ENCODE peak calls at places on chromosomes 13 and 19, in nine cellular contexts. S is ovary, F is breast epithelium, H is vagina, O is endothelial cell of umbilical vein, C is endodermal cell, L is left lung, G is suprapubic skin, Z is WERI-Rb-1. M is an unnamed sample.

GRCh38 chr13:52827839-52828238 is 20.6 kb downstream of the PCDH8 start:
- DNase-seq in S (no peak), F (no peak), H (no peak), O (no peak), C (peak), L (no peak), G (no peak), Z (no peak), M (no peak)

GRCh38 chr19:44597131-44597491 is 16.3 kb upstream of the IGSF23 start:
- DNase-seq in S (no peak), F (no peak), H (no peak), O (no peak), C (no peak), L (no peak), G (no peak), Z (no peak), M (no peak)

GRCh38 chr13:101623469-101624209 is 171.2 kb downstream of the ITGBL1 start:
- DNase-seq in S (no peak), F (no peak), H (no peak), O (peak), C (no peak), L (no peak), G (no peak), Z (no peak), M (no peak)

GRCh38 chr13:34070006-34070405 is 252.1 kb downstream of the RFC3 start:
- DNase-seq in S (no peak), F (no peak), H (no peak), O (peak), C (no peak), L (no peak), G (no peak), Z (no peak), M (no peak)

GRCh38 chr13:24328145-24328544 is 18.8 kb downstream of the C1QTNF9 start:
- DNase-seq in S (no peak), F (no peak), H (peak), O (no peak), C (no peak), L (no peak), G (no peak), Z (no peak), M (no peak)

GRCh38 chr13:84917252-84917878 is 881.9 kb downstream of the SLITRK6 start:
- DNase-seq in S (no peak), F (no peak), H (no peak), O (peak), C (no peak), L (no peak), G (no peak), Z (no peak), M (no peak)

GRCh38 chr13:47188802-47189201 is 291.9 kb upstream of the HTR2A start:
- DNase-seq in S (no peak), F (no peak), H (no peak), O (no peak), C (no peak), L (no peak), G (no peak), Z (no peak), M (no peak)

GRCh38 chr19:3615524-3616135 is 9.0 kb upstream of the TBXA2R start:
- DNase-seq in S (no peak), F (no peak), H (no peak), O (no peak), C (no peak), L (peak), G (no peak), Z (no peak), M (no peak)

GRCh38 chr19:56091066-56091490 is 30.0 kb downstream of the ZNF787 start:
- DNase-seq in S (no peak), F (peak), H (no peak), O (no peak), C (no peak), L (no peak), G (peak), Z (no peak), M (no peak)

GRCh38 chr13:20331419-20331818 is 99.3 kb upstream of the GJB6 start:
- DNase-seq in S (no peak), F (no peak), H (no peak), O (no peak), C (no peak), L (no peak), G (no peak), Z (no peak), M (no peak)
- TF ChIP-seq CTCF in S (no peak), F (no peak), H (no peak), O (no peak), C (peak), L (no peak), G (no peak), Z (no peak), M (no peak)

DNA sequence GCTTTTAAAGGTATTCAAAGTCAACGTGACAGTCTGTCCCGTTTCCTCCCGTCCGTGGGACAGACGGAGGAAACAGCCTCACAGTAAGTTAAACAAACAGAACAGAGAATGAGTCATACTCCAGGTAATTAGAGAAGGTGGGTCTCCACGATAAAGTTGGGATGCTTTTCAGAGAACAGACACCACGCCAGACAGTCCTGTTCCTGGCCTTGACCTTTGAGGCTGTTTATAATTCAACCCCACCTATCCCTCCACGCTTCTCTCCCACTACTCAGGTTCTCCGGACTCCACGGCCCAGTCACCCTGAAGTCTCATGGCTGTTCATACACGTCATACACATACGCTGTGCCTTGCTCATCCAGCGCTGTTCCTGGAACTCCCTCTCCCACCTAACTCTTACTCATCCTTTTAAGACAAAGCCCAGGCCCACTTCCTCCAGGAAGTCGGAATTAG is 42.5 kb downstream of the ARHGEF18 start:
- DNase-seq in S (no peak), F (no peak), H (no peak), O (peak), C (no peak), L (no peak), G (no peak), Z (no peak), M (no peak)
- H3K4me3 ChIP-seq in S (no peak), F (no peak), H (no peak), O (no peak), C (no peak), L (no peak), G (no peak), Z (no peak), M (no peak)

GRCh38 chr19:43305642-43306041 is 36.3 kb upstream of the PSG9 start:
- DNase-seq in S (no peak), F (no peak), H (no peak), O (no peak), C (no peak), L (no peak), G (no peak), Z (peak), M (no peak)
- TF ChIP-seq CTCF in S (no peak), F (no peak), H (no peak), O (no peak), C (no peak), L (no peak), G (no peak), Z (peak), M (no peak)

GRCh38 chr19:17108453-17108784 is 32.8 kb downstream of the MYO9B start:
- DNase-seq in S (no peak), F (no peak), H (no peak), O (no peak), C (no peak), L (no peak), G (no peak), Z (no peak), M (no peak)

GRCh38 chr19:17110599-17110966 is 35.0 kb downstream of the MYO9B start:
- DNase-seq in S (no peak), F (no peak), H (no peak), O (no peak), C (no peak), L (no peak), G (no peak), Z (no peak), M (no peak)

GRCh38 chr19:17107546-17108452 is 32.2 kb downstream of the MYO9B start:
- DNase-seq in S (peak), F (peak), H (peak), O (peak), C (no peak), L (peak), G (peak), Z (no peak), M (peak)

GRCh38 chr19:17109962-17110598 is 34.5 kb downstream of the MYO9B start:
- DNase-seq in S (no peak), F (no peak), H (no peak), O (no peak), C (no peak), L (peak), G (no peak), Z (no peak), M (peak)

DNA sequence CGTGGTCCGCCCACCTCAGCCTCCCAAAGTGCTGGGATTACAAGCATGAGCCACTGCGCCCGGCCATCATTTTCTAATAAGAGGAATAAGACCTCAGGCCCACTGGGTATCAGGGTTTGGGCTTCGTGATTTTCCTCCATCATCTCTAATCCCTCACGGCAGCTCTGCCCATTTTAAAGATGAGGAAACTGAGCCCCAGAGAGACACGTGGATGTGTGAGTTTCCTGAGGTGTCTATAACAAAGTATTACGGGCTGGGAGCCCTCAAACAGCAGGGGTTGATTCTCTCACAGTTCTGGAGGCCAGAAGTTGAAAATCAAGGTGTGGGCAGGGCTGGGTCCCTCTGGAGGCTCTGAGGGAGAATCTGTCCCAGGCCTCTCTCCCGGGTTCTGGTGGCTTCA is 33.7 kb downstream of the MYO9B start:
- DNase-seq in S (no peak), F (no peak), H (no peak), O (no peak), C (no peak), L (no peak), G (no peak), Z (no peak), M (no peak)
- H3K4me3 ChIP-seq in S (no peak), F (no peak), H (no peak), O (no peak), C (no peak), L (no peak), G (no peak), Z (no peak), M (no peak)

GRCh38 chr19:40235238-40236025 is 8.9 kb upstream of the CCNP start:
- DNase-seq in S (no peak), F (no peak), H (no peak), O (no peak), C (peak), L (peak), G (no peak), Z (no peak), M (no peak)
- TF ChIP-seq CTCF in S (no peak), F (no peak), H (no peak), O (no peak), C (peak), L (no peak), G (no peak), Z (peak), M (no peak)

GRCh38 chr19:40567040-40567749 is 9.5 kb upstream of the SHKBP1 start:
- DNase-seq in S (no peak), F (no peak), H (no peak), O (no peak), C (no peak), L (peak), G (no peak), Z (no peak), M (no peak)

GRCh38 chr19:40570313-40571004 is 6.2 kb upstream of the SHKBP1 start:
- DNase-seq in S (peak), F (peak), H (peak), O (peak), C (peak), L (peak), G (peak), Z (peak), M (peak)

GRCh38 chr19:40565910-40566495 is 10.7 kb upstream of the SHKBP1 start:
- DNase-seq in S (no peak), F (no peak), H (no peak), O (no peak), C (no peak), L (peak), G (no peak), Z (no peak), M (no peak)

GRCh38 chr19:40565355-40565754 is 11.3 kb upstream of the SHKBP1 start:
- DNase-seq in S (no peak), F (no peak), H (no peak), O (no peak), C (no peak), L (peak), G (no peak), Z (no peak), M (no peak)

DNA sequence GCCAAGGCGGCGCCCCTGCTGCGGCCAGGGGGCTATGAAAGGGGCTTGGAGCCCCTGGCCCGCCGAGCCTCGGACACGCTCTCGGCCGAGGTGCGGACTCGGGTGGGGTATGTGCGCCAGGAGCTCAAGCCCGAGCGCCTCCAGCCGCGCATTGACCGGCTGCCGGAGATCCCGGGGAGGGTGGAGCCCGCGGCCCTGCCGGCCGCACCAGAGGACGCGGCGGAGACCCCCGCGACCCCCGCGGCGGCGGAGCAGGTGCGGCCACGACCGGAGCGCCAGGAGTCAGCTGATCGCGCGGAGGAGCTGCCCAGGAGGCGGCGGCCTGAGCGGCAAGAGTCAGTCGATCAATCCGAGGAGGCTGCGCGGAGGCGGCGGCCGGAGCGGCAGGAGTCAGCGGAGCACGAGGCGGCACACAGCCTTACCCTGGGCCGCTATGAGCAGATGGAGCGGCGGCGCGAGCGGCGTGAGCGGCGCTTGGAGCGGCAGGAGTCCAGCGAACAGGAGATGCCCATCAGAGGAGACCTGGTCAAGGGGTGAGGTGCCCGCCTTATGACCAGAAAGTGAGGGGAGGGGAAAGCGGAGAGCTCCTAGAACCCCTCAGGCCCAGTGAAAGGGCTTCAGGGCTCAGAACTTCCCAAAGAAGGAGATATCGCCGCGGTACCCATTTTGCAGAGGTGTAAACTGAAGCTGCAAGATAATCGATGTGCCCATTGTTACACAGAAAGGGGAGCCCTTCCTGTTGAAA is 8.8 kb upstream of the SHKBP1 start:
- DNase-seq in S (no peak), F (no peak), H (no peak), O (no peak), C (peak), L (peak), G (no peak), Z (no peak), M (no peak)
- H3K4me3 ChIP-seq in S (peak), F (peak), H (peak), O (no peak), C (peak), L (no peak), G (peak), Z (no peak), M (no peak)